ENCODE peak calls at places on chromosomes 12 and 14, in seven cellular contexts. X is psoas muscle, A is pancreas, I is left ventricle myocardium inferior, J is left lung, M is ovary, B is right lobe of liver. E is an unnamed sample.

GRCh38 chr12:53048780-53049401 is 974 bp upstream of the TNS2 start:
- DNase-seq in X (peak), A (peak), I (peak), J (no peak), M (peak), B (peak), E (peak)

GRCh38 chr12:95608252-95609033 is 57.2 kb upstream of the USP44 start:
- DNase-seq in X (peak), A (peak), I (peak), J (no peak), M (peak), B (peak), E (no peak)

GRCh38 chr12:41897593-41897992 is 247.1 kb downstream of the GXYLT1 start:
- DNase-seq in X (no peak), A (no peak), I (no peak), J (no peak), M (no peak), B (no peak), E (no peak)

GRCh38 chr14:69845787-69846186 is 33.4 kb upstream of the SMOC1 start:
- DNase-seq in X (no peak), A (no peak), I (no peak), J (no peak), M (no peak), B (no peak), E (no peak)

GRCh38 chr14:104888489-104889373 is 23.7 kb downstream of the CEP170B start:
- DNase-seq in X (peak), A (peak), I (peak), J (peak), M (no peak), B (no peak), E (no peak)

GRCh38 chr12:112977641-112978040 is 678 bp upstream of the OAS2 start:
- DNase-seq in X (no peak), A (no peak), I (peak), J (no peak), M (no peak), B (no peak), E (no peak)

GRCh38 chr12:89576572-89577220 is 50.8 kb upstream of the POC1B start:
- DNase-seq in X (no peak), A (no peak), I (no peak), J (no peak), M (no peak), B (no peak), E (no peak)

GRCh38 chr12:27651201-27651600 is 45.0 kb upstream of the REP15 start:
- DNase-seq in X (no peak), A (no peak), I (no peak), J (no peak), M (no peak), B (no peak), E (no peak)

GRCh38 chr14:61535032-61535431 is 160.3 kb upstream of the HIF1A start:
- DNase-seq in X (no peak), A (no peak), I (no peak), J (no peak), M (no peak), B (no peak), E (no peak)

GRCh38 chr14:85060116-85060515 is 469.8 kb upstream of the FLRT2 start:
- DNase-seq in X (no peak), A (no peak), I (no peak), J (no peak), M (no peak), B (no peak), E (no peak)
- TF ChIP-seq CTCF in X (no peak), A (no peak), I (no peak), J (no peak), M (no peak), B (no peak), E (no peak)

DNA sequence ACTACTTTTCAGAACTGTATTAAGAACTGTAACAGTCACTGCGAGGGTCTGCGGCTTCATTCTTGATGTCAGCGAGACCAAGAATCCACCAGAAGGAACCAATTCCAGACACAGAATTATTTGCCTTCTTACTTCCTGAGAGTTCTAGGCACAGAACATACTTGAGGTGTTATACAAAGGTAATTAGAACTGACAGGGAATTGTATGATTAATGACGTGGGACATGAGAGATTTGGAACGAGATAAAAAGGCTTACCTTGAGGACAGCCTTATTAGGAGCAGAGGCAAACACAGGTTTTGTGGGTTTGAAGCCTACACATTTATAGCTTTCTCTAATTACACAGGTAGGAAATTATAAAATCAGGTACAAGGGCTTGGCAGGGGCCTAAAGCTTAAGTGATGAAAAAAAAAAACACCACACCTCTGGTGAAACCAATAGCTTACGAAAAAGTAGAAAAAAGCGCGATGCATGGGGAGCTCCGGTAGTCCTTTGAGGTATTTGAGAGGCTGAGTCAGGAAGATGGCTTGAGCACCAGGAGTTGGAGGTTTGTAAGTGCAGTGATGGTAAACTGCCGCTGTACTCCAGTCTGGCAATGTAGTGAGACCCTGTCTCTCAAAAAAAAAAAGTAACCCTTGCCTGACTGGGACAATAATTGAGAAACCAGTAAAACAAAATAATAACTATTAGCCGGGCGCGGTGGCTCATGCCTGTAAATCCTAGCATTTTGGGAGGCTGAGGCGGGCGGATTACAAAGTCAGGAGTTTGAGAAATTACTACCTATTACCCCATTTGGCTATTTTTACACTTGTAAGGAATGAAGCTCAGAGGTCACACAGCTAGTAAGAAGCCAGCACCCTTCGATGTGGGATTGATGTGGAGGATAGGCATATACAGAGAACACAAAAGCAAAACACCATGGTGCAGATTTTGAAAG is 795 bp upstream of the ACOT2 start:
- DNase-seq in X (no peak), A (no peak), I (no peak), J (no peak), M (no peak), B (no peak), E (no peak)
- H3K27ac ChIP-seq in X (peak), A (peak), I (peak), J (peak), M (peak), B (peak), E (peak)

GRCh38 chr12:7015555-7016370 is 2.5 kb downstream of the LPCAT3 start:
- DNase-seq in X (no peak), A (no peak), I (no peak), J (no peak), M (no peak), B (no peak), E (no peak)
- H3K4me3 ChIP-seq in X (peak), A (no peak), I (no peak), J (no peak), M (no peak), B (peak), E (no peak)

GRCh38 chr12:93877446-93877845 is 200.3 kb downstream of the CRADD start:
- DNase-seq in X (no peak), A (no peak), I (no peak), J (no peak), M (no peak), B (no peak), E (no peak)

GRCh38 chr12:93873561-93873960 is 196.4 kb downstream of the CRADD start:
- DNase-seq in X (no peak), A (no peak), I (no peak), J (no peak), M (no peak), B (no peak), E (no peak)

GRCh38 chr12:93879476-93880376 is 202.6 kb downstream of the CRADD start:
- DNase-seq in X (no peak), A (no peak), I (no peak), J (no peak), M (no peak), B (no peak), E (no peak)

GRCh38 chr12:93876360-93876759 is 199.2 kb downstream of the CRADD start:
- DNase-seq in X (no peak), A (no peak), I (no peak), J (no peak), M (no peak), B (no peak), E (no peak)

DNA sequence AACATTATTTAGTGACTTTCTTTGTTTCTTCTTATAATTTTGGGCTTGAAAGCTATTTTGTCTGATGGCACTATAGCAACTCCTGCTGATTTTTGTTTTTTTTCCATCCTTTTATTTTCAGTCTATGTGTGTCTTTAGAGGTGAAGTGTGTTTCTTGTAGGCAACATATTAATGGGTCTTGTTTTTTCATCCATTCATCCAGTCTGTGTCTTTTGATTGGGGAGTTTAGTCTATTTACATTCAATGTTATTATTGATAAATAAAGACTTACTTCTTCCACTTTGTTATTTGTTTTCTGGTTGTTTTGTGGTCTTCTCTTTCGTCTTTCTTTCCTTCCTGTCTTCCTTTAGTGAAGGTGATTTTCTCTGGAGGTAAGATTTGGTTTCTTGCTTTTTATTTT is 198.0 kb downstream of the CRADD start:
- DNase-seq in X (no peak), A (no peak), I (no peak), J (no peak), M (no peak), B (no peak), E (no peak)
- TF ChIP-seq CTCF in X (no peak), A (no peak), I (no peak), J (no peak), M (no peak), B (no peak), E (no peak)

DNA sequence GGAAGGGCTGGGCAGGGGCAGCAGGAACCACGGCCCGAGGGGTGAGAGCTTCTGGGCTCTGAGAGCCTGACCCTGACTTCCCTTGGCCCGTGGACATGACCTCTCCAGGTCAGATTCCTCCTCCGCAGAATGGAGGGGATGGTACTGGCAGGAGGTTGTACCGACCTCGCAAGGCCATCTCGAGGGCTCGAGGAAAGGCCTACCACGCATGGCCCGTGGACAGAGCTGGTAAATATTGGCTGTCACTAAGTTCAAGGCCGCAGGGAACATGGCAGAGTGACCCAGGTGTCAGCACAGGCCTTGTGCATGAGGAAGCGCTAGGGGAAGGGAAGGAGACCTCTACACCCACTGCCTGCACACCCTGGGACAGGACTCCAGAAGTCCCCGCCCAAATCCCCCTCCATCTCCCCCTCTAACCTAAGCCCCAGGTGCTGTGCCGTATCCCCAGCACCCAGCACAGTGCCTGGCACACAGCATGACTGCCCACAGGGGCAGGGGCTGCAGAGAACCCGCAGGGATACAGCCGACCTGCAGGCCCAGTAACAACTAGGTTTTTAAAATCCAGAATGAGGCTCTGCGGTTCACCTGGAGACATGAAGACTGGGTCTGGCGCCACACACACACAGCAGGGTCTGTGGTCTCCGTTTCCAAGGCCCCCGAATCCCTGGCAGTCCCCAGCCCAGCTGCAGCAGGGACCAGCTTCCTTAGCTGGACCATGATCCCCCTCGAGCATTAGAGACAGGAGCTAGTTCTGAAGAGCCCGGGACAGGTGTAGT is 54.8 kb upstream of the PPP2R5C start:
- DNase-seq in X (no peak), A (no peak), I (no peak), J (no peak), M (no peak), B (no peak), E (no peak)
- H3K27ac ChIP-seq in X (peak), A (no peak), I (peak), J (peak), M (no peak), B (peak), E (peak)

DNA sequence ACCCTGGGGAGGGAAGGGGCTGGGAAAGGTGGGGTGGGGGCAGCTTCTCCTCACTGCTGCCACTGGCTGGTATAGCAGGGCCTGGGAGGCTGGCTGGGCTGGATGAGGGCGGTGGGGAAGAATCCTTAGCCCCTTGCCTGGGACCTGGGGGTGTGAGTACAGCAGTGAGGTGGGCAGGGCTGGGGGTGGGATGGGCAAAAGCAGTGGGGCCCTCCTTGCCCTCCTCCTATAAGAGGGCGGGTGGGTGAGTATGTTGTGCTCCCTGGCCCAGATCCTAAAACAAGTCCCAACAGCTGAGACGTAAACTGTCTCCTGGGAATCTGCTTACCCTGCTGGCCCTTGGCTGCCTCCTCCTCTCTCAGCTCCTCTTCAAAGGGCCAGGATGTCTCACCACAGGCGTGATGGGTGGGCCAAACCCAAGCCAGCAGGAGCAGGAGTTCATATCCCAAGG is 2.2 kb downstream of the NCKAP5L start:
- DNase-seq in X (peak), A (no peak), I (no peak), J (no peak), M (no peak), B (no peak), E (no peak)
- H3K4me3 ChIP-seq in X (peak), A (no peak), I (peak), J (no peak), M (no peak), B (no peak), E (peak)

GRCh38 chr12:5438671-5439200 is 6.8 kb downstream of the NTF3 start:
- DNase-seq in X (no peak), A (no peak), I (no peak), J (no peak), M (no peak), B (no peak), E (no peak)

GRCh38 chr12:5437657-5438056 is 5.7 kb downstream of the NTF3 start:
- DNase-seq in X (no peak), A (no peak), I (no peak), J (no peak), M (no peak), B (no peak), E (no peak)

GRCh38 chr12:5439788-5440300 is 7.9 kb downstream of the NTF3 start:
- DNase-seq in X (no peak), A (no peak), I (no peak), J (no peak), M (no peak), B (no peak), E (no peak)

GRCh38 chr12:5440973-5441372 is 9.1 kb downstream of the NTF3 start:
- DNase-seq in X (no peak), A (no peak), I (no peak), J (no peak), M (no peak), B (no peak), E (no peak)

GRCh38 chr12:5439333-5439732 is 7.4 kb downstream of the NTF3 start:
- DNase-seq in X (no peak), A (no peak), I (no peak), J (no peak), M (no peak), B (no peak), E (no peak)
- TF ChIP-seq CTCF in X (no peak), A (no peak), I (no peak), J (no peak), M (no peak), B (no peak), E (no peak)

GRCh38 chr14:51868405-51868804 is 8.0 kb downstream of the GNG2 start:
- DNase-seq in X (no peak), A (no peak), I (no peak), J (no peak), M (no peak), B (no peak), E (no peak)
- H3K27ac ChIP-seq in X (no peak), A (no peak), I (no peak), J (no peak), M (no peak), B (no peak), E (no peak)